ENCODE peak calls at places on chromosomes 11 and 22, in seven cellular contexts. F, B, X, J, U, O and G are unnamed samples. For H3K36me3, the result is how much of the 10 kb centered on the place peaks cover.

GRCh38 chr11:69010964-69011623 is 2.0 kb downstream of the MRGPRF start:
- DNase-seq in F (peak), B (peak), X (peak), J (peak), U (peak), O (peak), G (peak)

GRCh38 chr11:86738615-86739014 is 61.7 kb upstream of the PRSS23 start:
- DNase-seq in F (no peak), B (no peak), X (no peak), J (no peak), U (no peak), O (no peak), G (no peak)

GRCh38 chr11:71300187-71300586 is 47.8 kb upstream of the SHANK2 start:
- DNase-seq in F (no peak), B (no peak), X (no peak), J (no peak), U (no peak), O (no peak), G (no peak)

GRCh38 chr11:126669416-126669815 is 313.9 kb downstream of the ST3GAL4 start:
- DNase-seq in F (no peak), B (no peak), X (no peak), J (no peak), U (no peak), O (peak), G (no peak)

GRCh38 chr11:24312464-24313238 is 184.2 kb upstream of the LUZP2 start:
- DNase-seq in F (no peak), B (no peak), X (no peak), J (no peak), U (no peak), O (peak), G (no peak)

GRCh38 chr11:22792497-22792896 is 37.1 kb downstream of the SVIP start:
- DNase-seq in F (no peak), B (no peak), X (peak), J (no peak), U (no peak), O (peak), G (no peak)

GRCh38 chr11:120125005-120125404 is 12.9 kb downstream of the TRIM29 start:
- DNase-seq in F (peak), B (no peak), X (peak), J (no peak), U (no peak), O (no peak), G (no peak)

GRCh38 chr11:7057641-7058040 is 31.2 kb upstream of the RBMXL2 start:
- DNase-seq in F (no peak), B (no peak), X (no peak), J (no peak), U (no peak), O (peak), G (no peak)

GRCh38 chr11:70002433-70002832 is 75.7 kb upstream of the ANO1 start:
- DNase-seq in F (no peak), B (no peak), X (no peak), J (no peak), U (no peak), O (no peak), G (no peak)

GRCh38 chr11:1036931-1037330 is 413 bp upstream of the MUC6 start:
- DNase-seq in F (no peak), B (no peak), X (no peak), J (no peak), U (no peak), O (no peak), G (no peak)

GRCh38 chr11:73210916-73211667 is 7.0 kb upstream of the P2RY2 start:
- DNase-seq in F (no peak), B (no peak), X (no peak), J (no peak), U (no peak), O (no peak), G (no peak)

GRCh38 chr22:39979048-39979447 is 15.7 kb upstream of the FAM83F start:
- DNase-seq in F (no peak), B (no peak), X (no peak), J (no peak), U (no peak), O (no peak), G (no peak)

GRCh38 chr11:40188848-40189247 is 1270.6 kb downstream of the LRRC4C start:
- DNase-seq in F (no peak), B (no peak), X (peak), J (no peak), U (peak), O (no peak), G (no peak)

GRCh38 chr11:113796663-113797259 is 17.2 kb downstream of the CLDN25 start:
- DNase-seq in F (no peak), B (no peak), X (peak), J (no peak), U (peak), O (peak), G (no peak)

GRCh38 chr22:44689173-44689572 is 12.8 kb upstream of the PRR5 start:
- DNase-seq in F (no peak), B (no peak), X (peak), J (no peak), U (no peak), O (no peak), G (no peak)
- TF ChIP-seq CTCF in F (no peak), B (no peak), X (no peak), J (no peak), U (no peak), O (no peak), G (no peak)

GRCh38 chr22:23236440-23237139 is 56.3 kb downstream of the BCR start:
- DNase-seq in F (no peak), B (no peak), X (no peak), J (no peak), U (no peak), O (no peak), G (no peak)
- H3K36me3 ChIP-seq in F (under half), B (under half), X (under half), J (under half), U (under half), O (under half), G (under half)

GRCh38 chr22:36757608-36758220 is 18.2 kb downstream of the IFT27 start:
- DNase-seq in F (peak), B (peak), X (peak), J (peak), U (peak), O (peak), G (peak)
- TF ChIP-seq CTCF in F (peak), B (peak), X (peak), J (peak), U (peak), O (peak), G (peak)

DNA sequence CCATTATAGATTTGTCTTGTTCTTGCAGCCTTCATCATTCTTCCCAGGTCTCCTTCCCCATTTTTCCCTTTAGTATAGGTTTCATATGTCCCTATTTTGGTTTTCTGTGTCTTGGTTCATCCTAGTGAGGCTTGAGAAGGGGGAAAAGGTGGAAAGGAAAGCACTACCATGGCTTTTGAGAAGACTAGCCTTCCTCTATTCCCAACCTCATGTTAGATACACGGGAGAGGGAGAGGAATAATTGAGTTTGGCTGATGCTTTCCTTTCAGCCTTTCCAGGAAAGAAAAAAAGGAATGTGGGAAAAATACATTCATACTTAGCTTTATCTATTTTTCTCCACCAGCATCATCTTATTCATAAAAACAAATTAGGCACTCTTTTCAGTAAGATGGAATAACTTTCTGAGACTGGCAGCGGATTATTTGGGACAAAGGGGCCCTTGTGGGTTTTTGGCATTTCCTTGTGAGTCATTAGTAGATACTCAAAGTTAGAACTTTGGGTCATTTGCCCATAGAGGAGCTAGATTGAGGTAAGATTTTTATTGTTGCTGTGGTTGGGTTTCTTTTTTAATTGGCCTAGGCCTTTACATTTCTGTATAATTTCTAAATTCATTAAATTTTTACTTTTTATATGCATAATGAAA is 23.8 kb downstream of the CAPRIN1 start:
- DNase-seq in F (no peak), B (no peak), X (peak), J (no peak), U (no peak), O (peak), G (no peak)
- H3K36me3 ChIP-seq in F (half or more), B (half or more), X (under half), J (under half), U (under half), O (half or more), G (half or more)

DNA sequence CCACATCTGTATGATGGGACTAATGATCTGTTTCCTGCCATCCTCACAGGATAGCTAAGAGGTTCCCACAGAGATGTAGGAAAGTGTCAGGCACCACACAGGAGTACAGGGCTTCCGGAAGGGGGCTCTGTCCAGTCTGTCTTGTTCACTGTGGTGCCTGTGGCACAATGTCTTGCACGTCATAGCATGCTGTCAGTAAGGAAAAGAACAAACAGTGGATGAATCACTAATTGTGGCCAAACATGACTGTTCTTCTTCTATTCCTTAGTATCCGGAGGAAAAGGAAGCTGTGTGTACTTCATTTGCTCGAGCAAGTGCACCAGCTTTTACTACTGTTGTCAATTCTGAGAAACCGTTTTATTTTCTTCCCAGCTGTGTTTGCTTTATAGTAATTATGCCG is 73.4 kb upstream of the YWHAH start:
- DNase-seq in F (no peak), B (no peak), X (peak), J (no peak), U (no peak), O (peak), G (no peak)
- TF ChIP-seq CTCF in F (no peak), B (no peak), X (peak), J (no peak), U (no peak), O (no peak), G (no peak)

DNA sequence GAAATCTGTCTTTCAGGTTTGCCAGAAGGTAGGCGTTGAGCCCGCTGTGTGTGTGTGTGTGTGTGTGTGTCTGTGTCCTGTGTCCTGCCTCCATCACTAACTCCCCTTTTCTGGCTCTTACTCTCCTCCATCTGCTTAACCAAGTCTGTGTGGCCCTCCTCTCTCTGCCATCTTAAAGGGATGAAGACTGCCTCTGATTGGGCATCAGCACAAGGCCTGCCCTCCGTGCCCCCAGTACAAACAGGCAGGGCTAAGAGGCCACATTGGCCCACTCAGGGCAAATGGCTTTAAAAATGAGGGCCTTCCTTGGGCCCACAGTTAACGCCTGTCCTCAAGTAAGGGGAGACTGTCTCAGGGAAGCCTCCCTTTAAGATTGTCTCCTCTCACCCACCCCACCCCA is 10.9 kb downstream of the RCOR2 start:
- DNase-seq in F (no peak), B (no peak), X (no peak), J (no peak), U (no peak), O (no peak), G (no peak)
- H3K36me3 ChIP-seq in F (under half), B (half or more), X (under half), J (under half), U (half or more), O (under half), G (half or more)